ENCODE peak calls at places on chromosomes 13 and 19, in nine cellular contexts. J, B, F, P, D, G, C, V and R are unnamed samples.

GRCh38 chr19:45070214-45070613 is 6.1 kb downstream of the ZNF296 start:
- DNase-seq in G (no peak), D (no peak), V (no peak), C (no peak), P (no peak), B (no peak), F (no peak), J (no peak), R (no peak)

GRCh38 chr19:29509456-29509855 is 16.3 kb upstream of the VSTM2B start:
- DNase-seq in D (no peak), C (no peak), B (no peak), P (no peak), V (peak), G (no peak), J (no peak), F (no peak), R (no peak)

GRCh38 chr19:45790942-45791341 is 1.7 kb downstream of the DMWD start:
- DNase-seq in P (no peak), C (no peak), D (no peak), B (no peak), F (no peak), J (no peak), V (peak), G (no peak), R (peak)

GRCh38 chr13:29935309-29935981 is 85.0 kb upstream of the UBL3 start:
- DNase-seq in G (no peak), P (no peak), J (no peak), C (no peak), D (peak), B (no peak), V (peak), F (no peak), R (peak)

GRCh38 chr13:93687261-93687660 is 460.7 kb downstream of the GPC6 start:
- DNase-seq in F (no peak), G (no peak), B (no peak), D (no peak), P (no peak), C (no peak), V (no peak), J (no peak), R (no peak)

GRCh38 chr13:88303605-88304004 is 632.4 kb downstream of the SLITRK5 start:
- DNase-seq in P (no peak), B (no peak), C (no peak), D (no peak), J (no peak), V (no peak), G (no peak), F (no peak), R (no peak)

GRCh38 chr19:19591133-19591825 is 27.2 kb downstream of the PBX4 start:
- DNase-seq in V (peak), C (no peak), D (peak), J (no peak), F (no peak), B (no peak), G (peak), P (no peak), R (peak)

GRCh38 chr19:18197306-18197705 is 4.3 kb downstream of the MPV17L2 start:
- DNase-seq in B (no peak), G (no peak), J (no peak), F (no peak), D (no peak), C (no peak), P (no peak), V (no peak), R (no peak)

GRCh38 chr19:50387176-50387867 is 3.2 kb downstream of the POLD1 start:
- DNase-seq in C (no peak), P (no peak), B (no peak), G (peak), V (no peak), J (no peak), F (no peak), D (no peak), R (no peak)

GRCh38 chr13:46354143-46355087 is 32.6 kb downstream of the RUBCNL start:
- DNase-seq in F (no peak), B (no peak), G (peak), P (no peak), D (no peak), J (no peak), C (no peak), V (no peak), R (no peak)

GRCh38 chr19:36049080-36049698 is 4.9 kb downstream of the THAP8 start:
- DNase-seq in J (no peak), V (no peak), F (no peak), G (no peak), C (no peak), D (no peak), B (no peak), P (no peak), R (no peak)

GRCh38 chr19:38385057-38385803 is 2.6 kb downstream of the GGN start:
- DNase-seq in J (no peak), G (no peak), D (no peak), V (peak), F (no peak), B (no peak), P (no peak), C (no peak), R (no peak)

GRCh38 chr19:30004403-30004802 is 62.4 kb downstream of the URI1 start:
- DNase-seq in G (no peak), B (no peak), V (no peak), F (no peak), P (no peak), C (no peak), J (no peak), D (no peak), R (no peak)